ENCODE peak calls at places on chromosomes 3 and 15, in ten cellular contexts. C is endothelial cell of umbilical vein, U is GM13976, T is lower lobe of right lung, H is progenitor cell of endocrine pancreas, P is tibial nerve, K is breast epithelium, L is GM10248, G is astrocyte, R is K562. M is an unnamed sample.

GRCh38 chr3:54197509-54197908 is 75.2 kb downstream of the CACNA2D3 start:
- DNase-seq in K (no peak), T (no peak), L (no peak), R (no peak), H (no peak), G (no peak), P (no peak), U (no peak), C (no peak), M (no peak)

GRCh38 chr3:72487078-72487765 is 361.0 kb downstream of the SHQ1 start:
- DNase-seq in T (peak; percentile 84), P (no peak), G (peak; percentile 88), R (peak; percentile 66), C (peak; percentile 45), L (peak; percentile 35), H (no peak), U (peak; percentile 54), K (peak; percentile 79), M (no peak)

GRCh38 chr15:48602358-48603122 is 43.0 kb downstream of the FBN1 start:
- DNase-seq in C (peak; percentile 91), T (no peak), K (no peak), P (no peak), U (no peak), H (no peak), L (no peak), G (peak; percentile 87), R (no peak), M (no peak)

GRCh38 chr15:76916369-76916768 is 11.2 kb upstream of the SCAPER start:
- DNase-seq in G (no peak), U (no peak), H (no peak), C (no peak), L (no peak), T (no peak), K (no peak), P (no peak), R (no peak), M (no peak)

GRCh38 chr15:69780374-69780773 is 317.3 kb downstream of the TLE3 start:
- DNase-seq in P (no peak), T (no peak), R (no peak), H (no peak), G (peak; percentile 13), K (no peak), L (no peak), C (no peak), U (no peak), M (no peak)

GRCh38 chr3:177499779-177500423 is 302.6 kb upstream of the TBL1XR1 start:
- DNase-seq in K (no peak), H (no peak), G (no peak), L (no peak), U (no peak), R (no peak), C (no peak), T (no peak), P (no peak), M (no peak)

GRCh38 chr3:3170998-3171397 is 8.5 kb downstream of the CRBN start:
- DNase-seq in P (no peak), H (no peak), U (no peak), L (no peak), G (no peak), T (no peak), R (peak; percentile 25), K (no peak), C (peak; percentile 76), M (no peak)

GRCh38 chr3:127673191-127674098 is 693 bp downstream of the ABTB1 start:
- DNase-seq in L (peak; percentile 57), K (no peak), C (peak; percentile 23), H (no peak), P (peak; percentile 19), G (peak; percentile 43), U (peak; percentile 66), R (peak; percentile 29), T (peak; percentile 82), M (peak; percentile 75)

GRCh38 chr15:35698331-35698730 is 152.4 kb upstream of the DPH6 start:
- DNase-seq in L (no peak), U (no peak), C (peak; percentile 26), P (no peak), G (no peak), R (no peak), T (no peak), K (no peak), H (no peak), M (no peak)

GRCh38 chr15:35698978-35699377 is 153.0 kb upstream of the DPH6 start:
- DNase-seq in R (no peak), H (no peak), K (no peak), T (no peak), U (no peak), L (no peak), G (no peak), P (no peak), C (no peak), M (no peak)

GRCh38 chr15:35695002-35695401 is 149.0 kb upstream of the DPH6 start:
- DNase-seq in P (no peak), L (no peak), G (no peak), U (no peak), H (no peak), K (no peak), C (no peak), R (no peak), T (no peak), M (no peak)

GRCh38 chr15:35696767-35697231 is 150.8 kb upstream of the DPH6 start:
- DNase-seq in R (peak; percentile 24), T (no peak), U (no peak), G (peak; percentile 92), C (peak; percentile 90), K (no peak), L (no peak), H (no peak), P (no peak), M (no peak)

DNA sequence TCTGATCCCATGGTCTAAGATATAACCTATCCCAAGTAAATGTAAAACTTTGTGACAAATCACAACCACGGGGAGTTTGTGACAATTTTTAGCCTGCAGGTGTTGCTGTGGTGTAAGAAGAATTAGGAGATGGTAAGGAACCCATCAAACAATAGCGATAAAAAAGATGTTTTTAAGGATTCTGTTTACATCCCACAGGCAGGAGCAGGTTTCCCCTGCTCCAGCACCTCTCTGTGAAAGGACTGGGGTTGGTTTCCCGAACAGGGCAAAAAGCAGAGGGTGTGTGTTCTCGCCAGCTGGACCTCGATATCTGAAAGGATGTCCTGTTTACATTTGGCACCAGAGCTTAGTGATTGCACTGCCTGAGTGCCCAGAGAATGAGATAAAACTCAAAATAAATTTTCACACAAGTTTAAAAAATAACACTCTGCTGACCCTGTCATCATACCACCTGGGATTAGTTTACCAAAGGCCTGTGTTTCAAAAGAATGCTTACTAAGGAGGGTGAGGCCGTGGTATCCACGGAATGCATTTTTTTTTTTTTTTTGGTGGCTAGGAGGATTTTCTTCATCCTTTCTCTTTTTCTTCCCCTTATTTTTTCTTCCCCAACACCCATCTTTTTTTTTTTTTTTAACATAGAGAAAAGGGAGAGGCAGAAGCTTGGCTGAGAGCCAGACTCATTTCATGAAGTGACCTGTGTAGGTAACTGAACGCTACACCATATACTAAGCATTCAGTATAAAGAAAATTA is 151.8 kb upstream of the DPH6 start:
- DNase-seq in T (no peak), C (peak; percentile 97), H (no peak), U (no peak), L (no peak), K (no peak), P (no peak), G (peak; percentile 85), R (no peak), M (no peak)
- TF ChIP-seq CTCF in T (no peak), C (peak; percentile 13), H (peak; percentile 33), U (no peak), L (no peak), K (no peak), P (no peak), G (no peak), R (peak; percentile 26), M (no peak)

GRCh38 chr3:16828815-16829214 is 55.9 kb upstream of the PLCL2 start:
- DNase-seq in L (peak; percentile 38), P (no peak), C (peak; percentile 80), H (no peak), T (peak; percentile 46), K (no peak), U (no peak), R (peak; percentile 33), G (peak; percentile 17), M (no peak)
- TF ChIP-seq CTCF in L (no peak), P (no peak), C (peak; percentile 66), H (peak; percentile 47), T (peak; percentile 41), K (no peak), U (peak; percentile 43), R (peak; percentile 67), G (peak; percentile 39), M (peak; percentile 50)

DNA sequence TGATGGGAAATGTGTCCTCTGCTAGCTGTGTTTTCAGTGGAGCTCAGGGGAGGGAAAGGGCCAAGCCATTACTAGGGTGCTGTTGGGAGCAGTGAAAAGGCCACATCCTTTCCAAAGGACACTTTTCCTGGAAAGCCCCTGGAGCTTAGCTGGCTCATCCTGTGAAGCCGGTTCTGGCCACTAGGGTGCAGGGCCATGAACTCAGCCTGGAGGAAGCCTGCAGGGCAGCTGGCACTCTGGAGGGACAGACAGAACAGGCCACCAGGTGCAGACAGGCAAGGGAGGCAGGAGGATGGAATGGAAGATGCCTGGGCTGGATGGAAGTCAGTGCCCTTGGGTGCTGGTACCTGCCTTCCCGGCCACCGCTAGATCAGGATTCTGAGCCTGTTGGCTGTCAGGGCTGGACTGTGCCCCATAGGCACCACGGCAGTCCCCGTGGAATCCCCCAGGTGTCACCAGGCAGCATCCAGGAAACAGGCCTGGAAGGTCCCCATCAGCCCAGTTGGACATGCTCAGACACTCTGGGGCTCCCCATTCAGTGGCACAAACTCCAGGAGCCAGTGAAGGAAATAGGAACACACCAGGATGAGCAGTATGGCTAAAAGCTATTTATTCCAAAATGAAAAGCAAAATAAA is 76.2 kb upstream of the C2CD4B start:
- DNase-seq in G (no peak), P (no peak), R (no peak), H (no peak), L (no peak), U (no peak), T (no peak), C (peak; percentile 6), K (no peak), M (no peak)
- TF ChIP-seq CTCF in G (peak; percentile 2), P (no peak), R (peak; percentile 35), H (peak; percentile 55), L (no peak), U (no peak), T (no peak), C (peak; percentile 29), K (no peak), M (peak; percentile 62)

GRCh38 chr3:9099711-9100110 is 136.4 kb upstream of the RAD18 start:
- DNase-seq in R (no peak), K (no peak), P (no peak), H (no peak), G (no peak), T (no peak), U (no peak), L (no peak), C (no peak), M (no peak)

GRCh38 chr3:9100132-9100894 is 137.0 kb upstream of the RAD18 start:
- DNase-seq in R (no peak), T (no peak), P (no peak), K (no peak), L (peak; percentile 43), C (no peak), G (no peak), U (peak; percentile 65), H (no peak), M (no peak)

GRCh38 chr3:9101286-9101685 is 138.0 kb upstream of the RAD18 start:
- DNase-seq in R (peak; percentile 83), K (no peak), T (no peak), L (no peak), C (peak; percentile 7), G (no peak), H (no peak), P (no peak), U (no peak), M (no peak)

GRCh38 chr3:9104121-9104520 is 140.8 kb upstream of the RAD18 start:
- DNase-seq in C (no peak), U (no peak), T (no peak), K (no peak), L (no peak), P (no peak), H (no peak), G (no peak), R (no peak), M (no peak)

GRCh38 chr3:9102240-9102841 is 139.1 kb upstream of the RAD18 start:
- DNase-seq in U (no peak), C (no peak), K (no peak), H (no peak), R (no peak), L (no peak), P (no peak), G (no peak), T (no peak), M (no peak)
- TF ChIP-seq CTCF in U (no peak), C (no peak), K (no peak), H (no peak), R (no peak), L (no peak), P (no peak), G (no peak), T (no peak), M (peak; percentile 41)

M was measured in type B pancreatic cell.